ENCODE peak calls at places on chromosomes 12 and 14, in five cellular contexts. One of them, this sample, is unnamed.

GRCh38 chr12:41917827-41918445 is 226.7 kb downstream of the GXYLT1 start:
- DNase-seq in upper lobe of left lung: no peak
- DNase-seq in activated CD8-positive, alpha-beta memory T cell treated with anti-CD3 and anti-CD28 coated beads, Interleukin-2, amount 50 U/mL, for 48 hours: no peak
- DNase-seq in HT-29: no peak
- DNase-seq in effector memory CD8-positive, alpha-beta T cell: no peak
- DNase-seq in this sample: no peak

GRCh38 chr12:58871557-58871956 is 48.7 kb downstream of the LRIG3 start:
- DNase-seq in HT-29: no peak
- DNase-seq in activated CD8-positive, alpha-beta memory T cell treated with anti-CD3 and anti-CD28 coated beads, Interleukin-2, amount 50 U/mL, for 48 hours: no peak
- DNase-seq in upper lobe of left lung: no peak
- DNase-seq in effector memory CD8-positive, alpha-beta T cell: no peak
- DNase-seq in this sample: no peak

GRCh38 chr14:68807148-68807600 is 14.3 kb upstream of the ZFP36L1 start:
- DNase-seq in activated CD8-positive, alpha-beta memory T cell treated with anti-CD3 and anti-CD28 coated beads, Interleukin-2, amount 50 U/mL, for 48 hours: peak; percentile 55
- DNase-seq in HT-29: peak; percentile 46
- DNase-seq in upper lobe of left lung: peak; percentile 55
- DNase-seq in effector memory CD8-positive, alpha-beta T cell: no peak
- DNase-seq in this sample: no peak

GRCh38 chr12:113232787-113233585 is 11.7 kb downstream of the TPCN1 start:
- DNase-seq in upper lobe of left lung: peak; percentile 68
- DNase-seq in effector memory CD8-positive, alpha-beta T cell: peak; percentile 23
- DNase-seq in activated CD8-positive, alpha-beta memory T cell treated with anti-CD3 and anti-CD28 coated beads, Interleukin-2, amount 50 U/mL, for 48 hours: peak; percentile 77
- DNase-seq in HT-29: no peak
- DNase-seq in this sample: no peak

GRCh38 chr12:75481013-75481705 is 604 bp downstream of the GLIPR1 start:
- DNase-seq in activated CD8-positive, alpha-beta memory T cell treated with anti-CD3 and anti-CD28 coated beads, Interleukin-2, amount 50 U/mL, for 48 hours: no peak
- DNase-seq in effector memory CD8-positive, alpha-beta T cell: no peak
- DNase-seq in HT-29: no peak
- DNase-seq in upper lobe of left lung: no peak
- DNase-seq in this sample: no peak

GRCh38 chr12:75592086-75592485 is 80.7 kb upstream of the KRR1 start:
- DNase-seq in activated CD8-positive, alpha-beta memory T cell treated with anti-CD3 and anti-CD28 coated beads, Interleukin-2, amount 50 U/mL, for 48 hours: no peak
- DNase-seq in upper lobe of left lung: no peak
- DNase-seq in effector memory CD8-positive, alpha-beta T cell: no peak
- DNase-seq in HT-29: no peak
- DNase-seq in this sample: no peak

GRCh38 chr12:123398177-123398916 is 14.4 kb downstream of the KMT5A start:
- DNase-seq in activated CD8-positive, alpha-beta memory T cell treated with anti-CD3 and anti-CD28 coated beads, Interleukin-2, amount 50 U/mL, for 48 hours: no peak
- DNase-seq in effector memory CD8-positive, alpha-beta T cell: no peak
- DNase-seq in upper lobe of left lung: no peak
- DNase-seq in HT-29: no peak
- DNase-seq in this sample: no peak

GRCh38 chr12:2794261-2794735 is 472 bp upstream of the FKBP4 start:
- DNase-seq in HT-29: no peak
- DNase-seq in upper lobe of left lung: no peak
- DNase-seq in effector memory CD8-positive, alpha-beta T cell: no peak
- DNase-seq in activated CD8-positive, alpha-beta memory T cell treated with anti-CD3 and anti-CD28 coated beads, Interleukin-2, amount 50 U/mL, for 48 hours: peak; percentile 71
- DNase-seq in this sample: peak; percentile 14

GRCh38 chr12:30106204-30106603 is 322.5 kb upstream of the TMTC1 start:
- DNase-seq in activated CD8-positive, alpha-beta memory T cell treated with anti-CD3 and anti-CD28 coated beads, Interleukin-2, amount 50 U/mL, for 48 hours: no peak
- DNase-seq in effector memory CD8-positive, alpha-beta T cell: no peak
- DNase-seq in upper lobe of left lung: no peak
- DNase-seq in HT-29: no peak
- DNase-seq in this sample: no peak

GRCh38 chr12:11906284-11906935 is 164.3 kb upstream of the BCL2L14 start:
- DNase-seq in effector memory CD8-positive, alpha-beta T cell: no peak
- DNase-seq in upper lobe of left lung: no peak
- DNase-seq in activated CD8-positive, alpha-beta memory T cell treated with anti-CD3 and anti-CD28 coated beads, Interleukin-2, amount 50 U/mL, for 48 hours: no peak
- DNase-seq in HT-29: no peak
- DNase-seq in this sample: no peak

GRCh38 chr12:96422192-96422591 is 22.0 kb upstream of the CDK17 start:
- DNase-seq in effector memory CD8-positive, alpha-beta T cell: no peak
- DNase-seq in HT-29: no peak
- DNase-seq in activated CD8-positive, alpha-beta memory T cell treated with anti-CD3 and anti-CD28 coated beads, Interleukin-2, amount 50 U/mL, for 48 hours: no peak
- DNase-seq in upper lobe of left lung: no peak
- DNase-seq in this sample: no peak

GRCh38 chr14:92470215-92470614 is 43.4 kb upstream of the RIN3 start:
- DNase-seq in effector memory CD8-positive, alpha-beta T cell: no peak
- DNase-seq in activated CD8-positive, alpha-beta memory T cell treated with anti-CD3 and anti-CD28 coated beads, Interleukin-2, amount 50 U/mL, for 48 hours: no peak
- DNase-seq in upper lobe of left lung: no peak
- DNase-seq in HT-29: no peak
- DNase-seq in this sample: no peak

GRCh38 chr12:15011162-15011561 is 38.3 kb downstream of the PDE6H start:
- DNase-seq in HT-29: peak; percentile 52
- DNase-seq in upper lobe of left lung: no peak
- DNase-seq in activated CD8-positive, alpha-beta memory T cell treated with anti-CD3 and anti-CD28 coated beads, Interleukin-2, amount 50 U/mL, for 48 hours: no peak
- DNase-seq in effector memory CD8-positive, alpha-beta T cell: no peak
- DNase-seq in this sample: no peak

GRCh38 chr12:1595026-1595561 is 713 bp upstream of the FBXL14 start:
- DNase-seq in effector memory CD8-positive, alpha-beta T cell: no peak
- DNase-seq in activated CD8-positive, alpha-beta memory T cell treated with anti-CD3 and anti-CD28 coated beads, Interleukin-2, amount 50 U/mL, for 48 hours: no peak
- DNase-seq in HT-29: peak; percentile 36
- DNase-seq in upper lobe of left lung: no peak
- DNase-seq in this sample: no peak

GRCh38 chr12:127280393-127281275 is 986.3 kb upstream of the TMEM132C start:
- DNase-seq in HT-29: no peak
- DNase-seq in activated CD8-positive, alpha-beta memory T cell treated with anti-CD3 and anti-CD28 coated beads, Interleukin-2, amount 50 U/mL, for 48 hours: peak; percentile 97
- DNase-seq in upper lobe of left lung: peak; percentile 40
- DNase-seq in effector memory CD8-positive, alpha-beta T cell: peak; percentile 64
- DNase-seq in this sample: peak; percentile 86

GRCh38 chr12:12534975-12535374 is 27.7 kb downstream of the DUSP16 start:
- DNase-seq in activated CD8-positive, alpha-beta memory T cell treated with anti-CD3 and anti-CD28 coated beads, Interleukin-2, amount 50 U/mL, for 48 hours: no peak
- DNase-seq in upper lobe of left lung: peak; percentile 62
- DNase-seq in HT-29: no peak
- DNase-seq in effector memory CD8-positive, alpha-beta T cell: no peak
- DNase-seq in this sample: no peak

GRCh38 chr12:50218386-50218785 is 51.2 kb upstream of the CERS5 start:
- DNase-seq in upper lobe of left lung: no peak
- DNase-seq in effector memory CD8-positive, alpha-beta T cell: no peak
- DNase-seq in HT-29: no peak
- DNase-seq in activated CD8-positive, alpha-beta memory T cell treated with anti-CD3 and anti-CD28 coated beads, Interleukin-2, amount 50 U/mL, for 48 hours: no peak
- DNase-seq in this sample: no peak

GRCh38 chr12:3132636-3133409 is 55.6 kb downstream of the TSPAN9 start:
- DNase-seq in activated CD8-positive, alpha-beta memory T cell treated with anti-CD3 and anti-CD28 coated beads, Interleukin-2, amount 50 U/mL, for 48 hours: no peak
- DNase-seq in upper lobe of left lung: no peak
- DNase-seq in effector memory CD8-positive, alpha-beta T cell: no peak
- DNase-seq in HT-29: peak; percentile 39
- DNase-seq in this sample: no peak

This sample was measured in K562.